ENCODE peak calls at places on chromosomes 13 and 19, in seven cellular contexts. Q is activated CD4-positive, alpha-beta T cell treated with anti-CD3 and anti-CD28 coated beads, Interleukin-2, amount 50 U/mL, for 1 hour; P is effector memory CD8-positive, alpha-beta T cell; X is colonic mucosa; I is H9; S is stimulated activated CD4-positive, alpha-beta T cell treated with anti-CD3 and anti-CD28 coated beads, TNF-alpha, amount 100 ng/mL, for 24 hours; O is SHP77. B is an unnamed sample.

GRCh38 chr13:25709088-25709487 is 337.3 kb downstream of the ATP8A2 start:
- DNase-seq in Q (no peak), P (no peak), X (no peak), I (no peak), S (no peak), O (no peak), B (no peak)

GRCh38 chr13:27808866-27809546 is 16.7 kb downstream of the GSX1 start:
- DNase-seq in Q (no peak), P (no peak), X (no peak), I (no peak), S (no peak), O (no peak), B (no peak)

GRCh38 chr19:45446295-45446694 is 21.5 kb upstream of the FOSB start:
- DNase-seq in Q (no peak), P (peak; percentile 10), X (no peak), I (no peak), S (no peak), O (no peak), B (peak; percentile 73)

GRCh38 chr13:29509999-29510586 is 85.4 kb downstream of the SLC7A1 start:
- DNase-seq in Q (no peak), P (no peak), X (no peak), I (no peak), S (no peak), O (no peak), B (no peak)

GRCh38 chr19:54011507-54012211 is 20.2 kb downstream of the CACNG6 start:
- DNase-seq in Q (no peak), P (no peak), X (no peak), I (peak; percentile 63), S (no peak), O (no peak), B (no peak)

GRCh38 chr19:9674669-9675357 is at the start of gene ZNF562:
- DNase-seq in Q (peak; percentile 78), P (peak; percentile 73), X (peak; percentile 91), I (peak; percentile 37), S (peak; percentile 67), O (peak; percentile 74), B (peak; percentile 97)

GRCh38 chr19:52527954-52528326 is 472 bp downstream of the ZNF808 start:
- DNase-seq in Q (no peak), P (no peak), X (no peak), I (peak; percentile 36), S (no peak), O (no peak), B (no peak)

GRCh38 chr19:47324502-47324901 is 7.5 kb upstream of the C5AR2 start:
- DNase-seq in Q (no peak), P (no peak), X (no peak), I (no peak), S (no peak), O (no peak), B (peak; percentile 44)

GRCh38 chr19:40717325-40717879 is 490 bp downstream of the ITPKC start:
- DNase-seq in Q (peak; percentile 11), P (no peak), X (peak; percentile 49), I (no peak), S (no peak), O (no peak), B (no peak)

GRCh38 chr13:113423225-113424170 is 29.8 kb downstream of the ADPRHL1 start:
- DNase-seq in Q (no peak), P (no peak), X (no peak), I (no peak), S (no peak), O (no peak), B (no peak)

GRCh38 chr13:27770809-27771208 is 21.5 kb upstream of the GSX1 start:
- DNase-seq in Q (no peak), P (no peak), X (peak; percentile 36), I (peak; percentile 61), S (no peak), O (peak; percentile 37), B (peak; percentile 8)

B was measured in OCI-M1.